ENCODE peak calls at places on chromosomes 12 and 14, in ten cellular contexts. I is H54, U is ureter, F is germinal center, N is NT2/D1, Q is AG04450, L is occipital lobe, H is Kasumi-1, T is erythroblast, W is amygdala. S is an unnamed sample.

GRCh38 chr12:118102070-118102469 is 1.7 kb downstream of the VSIG10 start:
- DNase-seq in N (no peak), T (no peak), I (peak; percentile 76), L (no peak), Q (no peak), F (no peak), W (no peak), H (no peak), U (no peak), S (no peak)

GRCh38 chr14:87066221-87066817 is 926.7 kb downstream of the GALC start:
- DNase-seq in N (no peak), U (no peak), L (no peak), Q (no peak), T (no peak), F (no peak), H (peak; percentile 23), W (no peak), I (no peak), S (no peak)

GRCh38 chr14:41130274-41130673 is 476.4 kb upstream of the LRFN5 start:
- DNase-seq in H (no peak), U (no peak), Q (no peak), N (no peak), T (no peak), I (no peak), W (no peak), F (no peak), L (no peak), S (no peak)

GRCh38 chr12:51592034-51592705 is 1.1 kb downstream of the SCN8A start:
- DNase-seq in H (no peak), I (no peak), L (no peak), U (no peak), W (peak; percentile 36), Q (peak; percentile 33), T (no peak), F (no peak), N (peak; percentile 25), S (no peak)

GRCh38 chr14:96502621-96503251 is 554 bp downstream of the PAPOLA start:
- DNase-seq in L (peak; percentile 68), T (peak; percentile 72), H (peak; percentile 44), Q (no peak), I (peak; percentile 48), F (peak; percentile 69), W (peak; percentile 57), U (peak; percentile 65), N (no peak), S (peak; percentile 63)

GRCh38 chr12:6742833-6743232 is 10.1 kb downstream of the MLF2 start:
- DNase-seq in I (no peak), Q (no peak), U (no peak), N (no peak), L (no peak), W (no peak), T (no peak), F (no peak), H (no peak), S (no peak)

GRCh38 chr12:2561367-2561766 is 233.4 kb upstream of the FKBP4 start:
- DNase-seq in T (no peak), L (no peak), W (no peak), U (no peak), N (no peak), I (no peak), F (no peak), H (no peak), Q (no peak), S (peak; percentile 32)

GRCh38 chr12:123696209-123696608 is 15.9 kb upstream of the ATP6V0A2 start:
- DNase-seq in I (no peak), N (no peak), T (no peak), L (no peak), W (no peak), H (no peak), Q (no peak), U (no peak), F (no peak), S (no peak)

GRCh38 chr14:43535231-43535838 is 971.7 kb downstream of the FSCB start:
- DNase-seq in N (no peak), T (no peak), L (no peak), W (no peak), I (no peak), Q (no peak), U (no peak), F (no peak), H (no peak), S (no peak)

GRCh38 chr12:90235642-90236041 is 527.0 kb upstream of the ATP2B1 start:
- DNase-seq in H (no peak), F (no peak), L (no peak), N (no peak), U (no peak), W (no peak), I (no peak), Q (no peak), T (no peak), S (no peak)

GRCh38 chr12:94511506-94511905 is 51.8 kb upstream of the CEP83 start:
- DNase-seq in F (no peak), U (no peak), N (no peak), T (no peak), Q (no peak), L (no peak), H (no peak), W (no peak), I (no peak), S (no peak)

GRCh38 chr12:132638541-132639408 is 20.2 kb downstream of the P2RX2 start:
- DNase-seq in H (peak; percentile 61), I (no peak), L (no peak), N (no peak), U (no peak), Q (peak; percentile 30), T (peak; percentile 34), W (peak; percentile 4), F (peak; percentile 42), S (no peak)

GRCh38 chr12:25056011-25056410 is 107.1 kb upstream of the BCAT1 start:
- DNase-seq in T (no peak), Q (no peak), F (no peak), U (no peak), I (no peak), W (no peak), N (no peak), L (no peak), H (no peak), S (no peak)

GRCh38 chr12:13443498-13443897 is 247.0 kb downstream of the EMP1 start:
- DNase-seq in W (no peak), U (no peak), T (no peak), L (no peak), H (no peak), I (no peak), Q (no peak), F (no peak), N (no peak), S (no peak)

GRCh38 chr14:33551963-33552362 is 398.9 kb downstream of the EGLN3 start:
- DNase-seq in T (no peak), W (no peak), F (no peak), U (no peak), Q (no peak), H (no peak), N (no peak), L (no peak), I (no peak), S (no peak)

GRCh38 chr14:20327005-20327869 is 5.8 kb downstream of the CCNB1IP1 start:
- DNase-seq in F (peak; percentile 55), Q (peak; percentile 54), T (peak; percentile 82), I (no peak), N (no peak), H (peak; percentile 84), W (no peak), U (no peak), L (no peak), S (peak; percentile 53)

GRCh38 chr12:32070370-32070769 is 36.3 kb upstream of the BICD1 start:
- DNase-seq in W (no peak), I (no peak), L (no peak), T (no peak), F (no peak), N (no peak), H (no peak), U (no peak), Q (no peak), S (no peak)

GRCh38 chr12:78470354-78471195 is 394.0 kb upstream of the SYT1 start:
- DNase-seq in N (peak; percentile 27), Q (no peak), L (no peak), F (no peak), H (peak; percentile 51), U (no peak), T (peak; percentile 8), W (no peak), I (peak; percentile 10), S (no peak)

GRCh38 chr12:93847517-93848452 is 170.6 kb downstream of the CRADD start:
- DNase-seq in L (no peak), Q (no peak), H (peak; percentile 38), N (no peak), W (no peak), T (no peak), I (no peak), F (peak; percentile 18), U (no peak), S (peak; percentile 27)

GRCh38 chr12:103626498-103626897 is 39.4 kb downstream of the STAB2 start:
- DNase-seq in W (peak; percentile 44), I (peak; percentile 19), U (no peak), T (peak; percentile 15), N (no peak), Q (no peak), L (peak; percentile 60), H (no peak), F (no peak), S (no peak)

GRCh38 chr14:76386922-76387782 is 11.2 kb downstream of the ESRRB start:
- DNase-seq in W (peak; percentile 62), T (peak; percentile 69), Q (peak; percentile 11), I (peak; percentile 79), U (peak; percentile 73), N (peak; percentile 42), H (peak; percentile 75), L (peak; percentile 28), F (peak; percentile 73), S (peak; percentile 38)

GRCh38 chr14:46381674-46382073 is 269.9 kb downstream of the RPL10L start:
- DNase-seq in I (no peak), L (no peak), N (peak; percentile 6), U (no peak), H (no peak), W (no peak), T (no peak), F (no peak), Q (no peak), S (no peak)

GRCh38 chr14:55107766-55108554 is 21.1 kb upstream of the LGALS3 start:
- DNase-seq in F (no peak), H (peak; percentile 61), W (peak; percentile 9), U (peak; percentile 85), I (peak; percentile 68), Q (peak; percentile 93), T (peak; percentile 67), N (no peak), L (peak; percentile 58), S (peak; percentile 77)

GRCh38 chr14:85124896-85125295 is 405.0 kb upstream of the FLRT2 start:
- DNase-seq in H (no peak), U (no peak), N (no peak), W (no peak), Q (no peak), F (no peak), L (no peak), T (no peak), I (no peak), S (no peak)

GRCh38 chr12:101078144-101078543 is 131.9 kb downstream of the SLC5A8 start:
- DNase-seq in H (no peak), Q (no peak), L (no peak), F (no peak), N (no peak), W (no peak), T (no peak), U (no peak), I (no peak), S (no peak)

GRCh38 chr12:122848471-122849351 is 13.5 kb downstream of the HIP1R start:
- DNase-seq in W (no peak), F (no peak), I (no peak), U (no peak), Q (no peak), T (no peak), L (no peak), N (no peak), H (no peak), S (no peak)

GRCh38 chr14:76191297-76191696 is 39.6 kb downstream of the GPATCH2L start:
- DNase-seq in F (no peak), H (peak; percentile 91), W (no peak), T (no peak), I (no peak), N (no peak), Q (no peak), L (no peak), U (no peak), S (peak; percentile 15)

GRCh38 chr12:103654816-103655215 is 67.7 kb downstream of the STAB2 start:
- DNase-seq in T (no peak), U (no peak), H (no peak), I (no peak), L (no peak), N (no peak), Q (no peak), W (no peak), F (no peak), S (no peak)